ENCODE peak calls at places on chromosomes 3 and 15, in nine cellular contexts. V, E, K, W, N, F, Z, O and T are unnamed samples.

GRCh38 chr15:62046064-62046779 is 14.0 kb downstream of the VPS13C start:
- DNase-seq in V (no peak), E (no peak), K (no peak), W (no peak), N (no peak), F (no peak), Z (no peak), O (no peak), T (no peak)

GRCh38 chr3:195863121-195864061 is 45.0 kb downstream of the TNK2 start:
- DNase-seq in V (no peak), E (peak), K (peak), W (peak), N (peak), F (peak), Z (peak), O (peak), T (peak)

GRCh38 chr3:145898487-145898886 is 262.5 kb downstream of the PLOD2 start:
- DNase-seq in V (peak), E (no peak), K (no peak), W (no peak), N (no peak), F (no peak), Z (no peak), O (no peak), T (no peak)

GRCh38 chr3:16243706-16244490 is 20.8 kb downstream of the DPH3 start:
- DNase-seq in V (no peak), E (no peak), K (no peak), W (no peak), N (no peak), F (no peak), Z (no peak), O (peak), T (no peak)

GRCh38 chr3:42473083-42473932 is 29.1 kb upstream of the VIPR1 start:
- DNase-seq in V (peak), E (no peak), K (no peak), W (no peak), N (no peak), F (no peak), Z (no peak), O (peak), T (no peak)

GRCh38 chr3:129607391-129608068 is 1.1 kb upstream of the PLXND1 start:
- DNase-seq in V (no peak), E (no peak), K (no peak), W (no peak), N (no peak), F (no peak), Z (no peak), O (no peak), T (no peak)

GRCh38 chr3:175295248-175296000 is 436.3 kb downstream of the NAALADL2 start:
- DNase-seq in V (no peak), E (no peak), K (no peak), W (no peak), N (no peak), F (no peak), Z (no peak), O (no peak), T (no peak)

GRCh38 chr15:91909574-91909973 is 56.1 kb downstream of the SLCO3A1 start:
- DNase-seq in V (peak), E (no peak), K (no peak), W (no peak), N (no peak), F (no peak), Z (no peak), O (no peak), T (no peak)

GRCh38 chr3:133887951-133888703 is 7.6 kb downstream of the RAB6B start:
- DNase-seq in V (no peak), E (no peak), K (no peak), W (no peak), N (no peak), F (no peak), Z (no peak), O (no peak), T (no peak)

GRCh38 chr3:102896851-102897621 is 462.2 kb downstream of the ZPLD1 start:
- DNase-seq in V (no peak), E (no peak), K (no peak), W (no peak), N (no peak), F (no peak), Z (no peak), O (no peak), T (no peak)

GRCh38 chr3:11077466-11077865 is 76.8 kb upstream of the HRH1 start:
- DNase-seq in V (no peak), E (no peak), K (no peak), W (no peak), N (no peak), F (no peak), Z (no peak), O (peak), T (no peak)

GRCh38 chr3:30161370-30161769 is 445.0 kb upstream of the TGFBR2 start:
- DNase-seq in V (no peak), E (no peak), K (no peak), W (no peak), N (no peak), F (no peak), Z (peak), O (peak), T (no peak)

GRCh38 chr3:126014252-126014651 is 45.3 kb downstream of the ROPN1B start:
- DNase-seq in V (no peak), E (no peak), K (no peak), W (no peak), N (no peak), F (no peak), Z (peak), O (peak), T (no peak)

GRCh38 chr15:35514759-35515158 is 31.2 kb downstream of the DPH6 start:
- DNase-seq in V (no peak), E (no peak), K (no peak), W (no peak), N (no peak), F (no peak), Z (no peak), O (peak), T (no peak)

GRCh38 chr3:150409527-150410310 is 1.6 kb downstream of the TSC22D2 start:
- DNase-seq in V (peak), E (peak), K (peak), W (peak), N (peak), F (peak), Z (peak), O (peak), T (peak)

GRCh38 chr15:47685141-47685870 is 32.0 kb upstream of the SEMA6D start:
- DNase-seq in V (no peak), E (no peak), K (no peak), W (no peak), N (no peak), F (no peak), Z (no peak), O (peak), T (no peak)

GRCh38 chr15:36265422-36265821 is 314.0 kb upstream of the CDIN1 start:
- DNase-seq in V (no peak), E (no peak), K (no peak), W (no peak), N (no peak), F (no peak), Z (no peak), O (peak), T (no peak)

GRCh38 chr15:40081691-40082194 is 26.9 kb downstream of the BMF start:
- DNase-seq in V (no peak), E (peak), K (peak), W (no peak), N (no peak), F (peak), Z (peak), O (peak), T (peak)

GRCh38 chr15:29570931-29571727 is 251.1 kb downstream of the TJP1 start:
- DNase-seq in V (peak), E (no peak), K (no peak), W (no peak), N (no peak), F (peak), Z (no peak), O (no peak), T (peak)